ENCODE peak calls at places on chromosomes 3 and 15, in seven cellular contexts. M is PC-3; V is omental fat pad; E is GM19239; Q is COR-L47; W is CD4-positive, alpha-beta memory T cell; B is fibroblast of lung. Y is an unnamed sample.

GRCh38 chr15:31586841-31587240 is 260.2 kb downstream of the KLF13 start:
- DNase-seq in M (no peak), V (no peak), E (no peak), Q (no peak), W (no peak), B (no peak), Y (no peak)

GRCh38 chr3:172776049-172776717 is 25.7 kb downstream of the ECT2 start:
- DNase-seq in M (no peak), V (no peak), E (no peak), Q (no peak), W (no peak), B (peak; percentile 72), Y (no peak)

GRCh38 chr3:63351159-63352007 is 73.3 kb downstream of the SYNPR start:
- DNase-seq in M (peak; percentile 77), V (no peak), E (peak; percentile 18), Q (no peak), W (no peak), B (peak; percentile 76), Y (peak; percentile 36)

GRCh38 chr15:56215769-56216168 is 27.9 kb downstream of the RFX7 start:
- DNase-seq in M (no peak), V (no peak), E (no peak), Q (no peak), W (no peak), B (peak; percentile 40), Y (peak; percentile 83)

GRCh38 chr15:28979208-28979891 is 93.6 kb downstream of the APBA2 start:
- DNase-seq in M (no peak), V (no peak), E (no peak), Q (no peak), W (no peak), B (no peak), Y (no peak)

GRCh38 chr3:60650171-60650570 is 601.1 kb downstream of the FHIT start:
- DNase-seq in M (no peak), V (no peak), E (no peak), Q (no peak), W (no peak), B (no peak), Y (no peak)

GRCh38 chr3:50890688-50891344 is 216.1 kb downstream of the DOCK3 start:
- DNase-seq in M (no peak), V (no peak), E (no peak), Q (no peak), W (no peak), B (no peak), Y (no peak)

GRCh38 chr15:71153823-71154524 is 38.7 kb downstream of the THSD4 start:
- DNase-seq in M (peak; percentile 22), V (no peak), E (no peak), Q (no peak), W (no peak), B (no peak), Y (peak; percentile 26)

GRCh38 chr15:88699861-88700260 is 61.0 kb downstream of the ISG20 start:
- DNase-seq in M (no peak), V (no peak), E (no peak), Q (no peak), W (no peak), B (no peak), Y (no peak)

GRCh38 chr3:157255797-157256196 is 95.8 kb upstream of the CCNL1 start:
- DNase-seq in M (no peak), V (no peak), E (no peak), Q (no peak), W (no peak), B (no peak), Y (no peak)